ENCODE peak calls at places on chromosomes 1 and 21, in ten cellular contexts. H is fibroblast of pulmonary artery, X is fibroblast of the aortic adventitia, D is GM12865, F is nephron progenitor cell, R is IMR-90, W is brain microvascular endothelial cell, J is hepatocyte, C is lung, L is heart left ventricle. U is an unnamed sample.

GRCh38 chr1:205271277-205271676 is 43.5 kb downstream of the TMCC2 start:
- DNase-seq in H (peak; percentile 51), X (peak; percentile 51), D (no peak), F (no peak), R (peak; percentile 64), W (no peak), J (no peak), C (no peak), L (no peak), U (no peak)

GRCh38 chr1:198492872-198493271 is 47.6 kb downstream of the ATP6V1G3 start:
- DNase-seq in H (peak; percentile 69), X (peak; percentile 83), D (no peak), F (no peak), R (peak; percentile 91), W (peak; percentile 53), J (no peak), C (no peak), L (no peak), U (no peak)

GRCh38 chr1:163959622-163960021 is 599.4 kb upstream of the PBX1 start:
- DNase-seq in H (no peak), X (no peak), D (no peak), F (no peak), R (no peak), W (no peak), J (no peak), C (no peak), L (no peak), U (no peak)

GRCh38 chr1:42753070-42753469 is 13.0 kb upstream of the CLDN19 start:
- DNase-seq in H (peak; percentile 63), X (peak; percentile 74), D (no peak), F (no peak), R (peak; percentile 75), W (no peak), J (no peak), C (no peak), L (no peak), U (no peak)

GRCh38 chr21:41901099-41901498 is 22.0 kb upstream of the PRDM15 start:
- DNase-seq in H (no peak), X (no peak), D (peak; percentile 28), F (no peak), R (no peak), W (no peak), J (no peak), C (no peak), L (no peak), U (peak; percentile 59)

GRCh38 chr1:175900171-175900570 is 156.8 kb upstream of the TNR start:
- DNase-seq in H (no peak), X (no peak), D (no peak), F (no peak), R (peak; percentile 44), W (peak; percentile 9), J (no peak), C (no peak), L (no peak), U (no peak)

GRCh38 chr1:37292789-37293188 is 181.6 kb upstream of the ZC3H12A start:
- DNase-seq in H (no peak), X (no peak), D (no peak), F (no peak), R (no peak), W (no peak), J (no peak), C (no peak), L (no peak), U (no peak)

GRCh38 chr1:6972390-6972789 is 187.1 kb downstream of the CAMTA1 start:
- DNase-seq in H (no peak), X (no peak), D (no peak), F (no peak), R (no peak), W (no peak), J (no peak), C (no peak), L (no peak), U (no peak)

DNA sequence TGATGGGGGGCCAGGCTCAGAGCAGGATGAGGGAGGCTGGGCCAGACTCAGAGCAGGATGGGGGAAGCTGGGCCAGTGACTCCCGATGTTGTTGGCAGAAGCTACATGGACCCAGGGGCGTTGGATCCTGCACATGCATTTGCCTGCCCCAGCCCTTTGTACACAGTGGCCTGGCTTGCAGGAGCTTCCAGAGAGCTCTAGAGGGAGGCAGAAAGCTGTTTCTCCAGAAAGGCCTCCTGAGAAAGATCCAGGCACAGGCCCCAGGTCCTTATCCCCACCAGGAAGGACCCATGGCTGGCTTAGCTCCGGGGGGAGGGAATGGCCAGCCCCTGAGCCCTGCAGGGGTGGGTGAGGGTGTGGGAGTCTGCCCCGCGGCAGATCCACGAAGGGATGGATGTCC is 106.6 kb upstream of the ACTRT2 start:
- DNase-seq in H (no peak), X (no peak), D (no peak), F (no peak), R (no peak), W (no peak), J (no peak), C (no peak), L (no peak), U (no peak)
- TF ChIP-seq CTCF in H (no peak), X (no peak), D (no peak), F (no peak), R (no peak), W (no peak), J (no peak), C (no peak), L (no peak), U (no peak)

GRCh38 chr1:25818569-25818968 is 1.2 kb upstream of the MTFR1L start:
- DNase-seq in H (no peak), X (no peak), D (no peak), F (no peak), R (no peak), W (no peak), J (no peak), C (no peak), L (no peak), U (no peak)

GRCh38 chr1:25816112-25816718 is 3.5 kb upstream of the MTFR1L start:
- DNase-seq in H (no peak), X (no peak), D (no peak), F (no peak), R (no peak), W (no peak), J (no peak), C (no peak), L (no peak), U (no peak)

GRCh38 chr1:25820247-25821111 is 725 bp downstream of the MTFR1L start:
- DNase-seq in H (peak; percentile 59), X (peak; percentile 57), D (peak; percentile 85), F (peak; percentile 56), R (peak; percentile 61), W (peak; percentile 38), J (peak; percentile 78), C (no peak), L (no peak), U (peak; percentile 89)

GRCh38 chr1:25819496-25820246 is at the start of gene MTFR1L:
- DNase-seq in H (peak; percentile 68), X (peak; percentile 63), D (peak; percentile 92), F (peak; percentile 88), R (peak; percentile 55), W (peak; percentile 34), J (peak; percentile 94), C (peak; percentile 90), L (peak; percentile 93), U (peak; percentile 98)

GRCh38 chr1:25817840-25818501 is 1.8 kb upstream of the MTFR1L start:
- DNase-seq in H (no peak), X (no peak), D (no peak), F (no peak), R (no peak), W (no peak), J (peak; percentile 55), C (no peak), L (no peak), U (no peak)
- TF ChIP-seq CTCF in H (no peak), X (no peak), D (no peak), F (no peak), R (no peak), W (peak; percentile 36), J (peak; percentile 35), C (no peak), L (peak; percentile 17), U (no peak)

GRCh38 chr21:46635324-46636180 is at the start of gene PRMT2:
- DNase-seq in H (peak; percentile 98), X (peak; percentile 97), D (peak; percentile 98), F (peak; percentile 98), R (peak; percentile 96), W (peak; percentile 88), J (peak; percentile 99), C (peak; percentile 97), L (peak; percentile 98), U (peak; percentile 100)

GRCh38 chr21:46634966-46635323 is 529 bp upstream of the PRMT2 start:
- DNase-seq in H (peak; percentile 88), X (peak; percentile 91), D (peak; percentile 81), F (no peak), R (peak; percentile 87), W (peak; percentile 81), J (peak; percentile 89), C (peak; percentile 74), L (peak; percentile 69), U (peak; percentile 39)

GRCh38 chr21:46633561-46633960 is 1.9 kb upstream of the PRMT2 start:
- DNase-seq in H (no peak), X (no peak), D (no peak), F (no peak), R (no peak), W (no peak), J (no peak), C (no peak), L (no peak), U (no peak)

GRCh38 chr21:46636181-46636512 is 673 bp downstream of the PRMT2 start:
- DNase-seq in H (no peak), X (no peak), D (no peak), F (no peak), R (no peak), W (no peak), J (no peak), C (no peak), L (no peak), U (no peak)

GRCh38 chr21:46634427-46634826 is 1.0 kb upstream of the PRMT2 start:
- DNase-seq in H (no peak), X (no peak), D (no peak), F (no peak), R (no peak), W (no peak), J (no peak), C (no peak), L (no peak), U (no peak)
- TF ChIP-seq CTCF in H (no peak), X (no peak), D (no peak), F (no peak), R (no peak), W (no peak), J (no peak), C (no peak), L (no peak), U (no peak)

GRCh38 chr1:60130703-60131102 is 57.1 kb upstream of the C1orf87 start:
- DNase-seq in H (peak; percentile 16), X (peak; percentile 37), D (no peak), F (no peak), R (no peak), W (no peak), J (no peak), C (no peak), L (no peak), U (no peak)

GRCh38 chr1:60129916-60130315 is 56.3 kb upstream of the C1orf87 start:
- DNase-seq in H (peak; percentile 18), X (peak; percentile 45), D (no peak), F (no peak), R (no peak), W (peak; percentile 43), J (no peak), C (no peak), L (no peak), U (no peak)

GRCh38 chr1:60132108-60132507 is 58.5 kb upstream of the C1orf87 start:
- DNase-seq in H (no peak), X (no peak), D (no peak), F (no peak), R (no peak), W (no peak), J (no peak), C (no peak), L (no peak), U (no peak)

DNA sequence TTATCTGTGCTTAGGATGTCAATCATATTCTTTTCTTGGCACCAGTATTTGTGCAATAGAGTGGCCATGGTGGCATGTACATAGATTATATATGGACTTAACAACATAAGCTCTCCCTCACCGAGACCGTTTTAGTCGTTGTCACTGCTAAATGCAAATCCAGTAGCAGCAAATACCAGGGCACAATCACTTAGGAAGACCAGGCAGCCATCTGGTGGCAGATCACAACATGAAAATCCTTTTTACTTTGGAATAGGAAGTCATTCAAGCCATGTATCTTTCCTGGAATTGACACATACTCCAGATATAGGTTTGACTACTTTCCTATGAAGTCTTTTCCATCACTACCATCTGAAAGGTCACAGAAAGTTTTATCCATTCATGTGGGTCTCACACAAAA is 53.2 kb upstream of the C1orf87 start:
- DNase-seq in H (no peak), X (peak; percentile 20), D (no peak), F (no peak), R (no peak), W (no peak), J (no peak), C (no peak), L (no peak), U (no peak)
- TF ChIP-seq CTCF in H (no peak), X (no peak), D (no peak), F (no peak), R (no peak), W (peak; percentile 33), J (no peak), C (no peak), L (peak; percentile 35), U (no peak)

U was measured in GM20000.